ENCODE peak calls at places on chromosome 1, in five cellular contexts. A, L, T, R and C are unnamed samples.

GRCh38 chr1:67572594-67573221 is 112.3 kb upstream of the GADD45A start:
- DNase-seq in L (no peak), A (peak), R (no peak), T (peak), C (no peak)

GRCh38 chr1:117967900-117968299 is 38.4 kb downstream of the WDR3 start:
- DNase-seq in L (no peak), A (no peak), T (no peak), R (no peak), C (no peak)

GRCh38 chr1:94025383-94026340 is 95.3 kb downstream of the ABCA4 start:
- DNase-seq in L (no peak), A (no peak), R (no peak), T (no peak), C (peak)

GRCh38 chr1:59516881-59517280 is 220.0 kb downstream of the FGGY start:
- DNase-seq in T (no peak), R (no peak), A (no peak), L (no peak), C (no peak)

GRCh38 chr1:157137773-157138219 is 399 bp downstream of the ETV3 start:
- DNase-seq in R (no peak), A (no peak), L (peak), T (no peak), C (no peak)

GRCh38 chr1:32767641-32768040 is 49.5 kb downstream of the YARS1 start:
- DNase-seq in L (no peak), T (no peak), A (no peak), R (no peak), C (no peak)

GRCh38 chr1:224521904-224522734 is 87.5 kb upstream of the WDR26 start:
- DNase-seq in A (no peak), L (no peak), T (no peak), R (no peak), C (no peak)

GRCh38 chr1:154941332-154941995 is 4.9 kb upstream of the PMVK start:
- DNase-seq in L (no peak), A (no peak), R (no peak), T (peak), C (no peak)

GRCh38 chr1:10646347-10646861 is 150.0 kb downstream of the CASZ1 start:
- DNase-seq in R (no peak), A (no peak), L (no peak), T (no peak), C (no peak)

GRCh38 chr1:30866594-30866993 is 42.0 kb downstream of the SDC3 start:
- DNase-seq in R (no peak), T (no peak), A (no peak), L (no peak), C (no peak)

GRCh38 chr1:42765271-42765670 is 1.6 kb downstream of the P3H1 start:
- DNase-seq in T (no peak), L (no peak), A (no peak), R (no peak), C (no peak)

GRCh38 chr1:221071761-221072160 is 192.5 kb downstream of the HLX start:
- DNase-seq in R (no peak), A (no peak), L (no peak), T (no peak), C (no peak)

GRCh38 chr1:101282314-101283087 is 45.7 kb downstream of the S1PR1 start:
- DNase-seq in L (no peak), R (no peak), T (no peak), A (no peak), C (no peak)

GRCh38 chr1:46010611-46011010 is 121.8 kb downstream of the PIK3R3 start:
- DNase-seq in A (peak), T (no peak), L (no peak), R (no peak), C (no peak)

GRCh38 chr1:176243746-176244145 is 36.7 kb upstream of the COP1 start:
- DNase-seq in T (no peak), R (no peak), A (no peak), L (no peak), C (no peak)

GRCh38 chr1:147913362-147913761 is 10.8 kb downstream of the GJA8 start:
- DNase-seq in A (no peak), R (no peak), T (no peak), L (no peak), C (no peak)

GRCh38 chr1:203133969-203134725 is 6.6 kb downstream of the ADORA1 start:
- DNase-seq in R (no peak), T (no peak), L (no peak), A (peak), C (no peak)

DNA sequence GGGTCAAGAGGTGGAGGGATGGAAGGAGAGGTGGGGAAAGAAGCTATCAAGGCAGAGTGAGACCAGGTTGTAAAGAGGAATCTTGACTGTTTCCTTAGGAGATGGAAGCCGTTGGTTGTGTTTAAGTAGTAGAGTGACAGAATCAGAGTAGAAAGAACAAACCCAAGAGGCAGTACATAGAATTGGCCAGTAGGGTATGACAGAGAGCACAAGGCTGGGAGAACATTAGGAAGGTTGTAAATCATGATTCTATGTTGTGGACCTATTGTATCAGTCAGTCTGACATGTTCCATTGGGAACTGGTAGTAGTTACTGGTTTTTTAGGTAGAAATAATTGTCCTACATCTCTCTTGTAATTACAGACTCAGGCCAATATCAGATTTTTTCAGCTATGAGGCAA is 486.9 kb upstream of the USP24 start:
- DNase-seq in R (no peak), T (no peak), L (no peak), A (no peak), C (peak)
- H3K27ac ChIP-seq in R (no peak), T (no peak), L (no peak), A (no peak), C (no peak)

GRCh38 chr1:170676628-170677027 is 12.7 kb downstream of the PRRX1 start:
- DNase-seq in T (no peak), A (no peak), R (no peak), L (no peak), C (no peak)
- H3K4me3 ChIP-seq in T (no peak), A (no peak), R (no peak), L (no peak), C (no peak)

DNA sequence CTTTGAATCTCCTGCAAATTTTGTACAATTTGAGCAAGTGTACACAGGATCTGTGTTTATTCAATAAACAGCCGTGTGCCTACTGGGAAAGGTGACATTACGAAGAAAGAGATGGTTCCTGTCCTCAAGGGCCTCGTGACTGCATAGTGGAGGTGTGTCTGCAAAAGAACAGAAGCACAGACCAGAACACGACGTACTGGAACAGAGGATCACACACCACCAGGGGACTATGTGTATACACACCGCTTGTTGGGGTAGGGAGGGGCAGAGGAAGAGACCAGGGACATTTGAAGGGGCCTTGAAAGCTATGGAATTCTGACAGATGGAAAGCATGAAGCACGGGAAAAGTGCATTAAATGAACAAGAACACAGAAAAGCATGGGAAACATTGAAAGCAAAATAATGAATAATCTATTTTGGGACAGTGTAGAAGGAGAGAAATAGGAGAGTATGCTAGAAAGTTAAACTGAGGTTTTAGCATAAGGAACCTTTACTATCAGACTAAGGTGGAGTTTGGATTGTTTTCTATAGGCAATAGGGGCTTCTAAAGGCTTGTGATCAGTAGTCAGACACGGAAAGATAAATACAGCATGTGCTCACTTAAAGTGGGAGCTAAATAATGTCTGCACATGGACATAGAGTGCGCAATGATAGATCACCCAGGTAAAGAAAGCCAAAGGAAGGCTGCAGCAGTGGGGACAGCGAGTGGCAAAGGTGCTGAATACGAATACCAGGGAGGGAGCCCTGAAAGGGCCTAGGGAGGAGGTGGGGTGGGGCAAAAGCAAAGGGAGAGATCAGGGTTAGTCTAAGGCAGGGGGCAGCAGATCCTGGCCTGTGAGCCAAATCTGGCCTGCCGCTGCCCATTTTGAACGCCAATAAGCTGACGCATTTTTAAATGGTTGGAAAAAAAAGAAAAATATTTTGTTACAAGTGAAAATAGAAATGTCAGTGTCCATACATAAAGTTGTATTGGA is 11.0 kb downstream of the JAK1 start:
- DNase-seq in R (no peak), T (no peak), A (peak), L (no peak), C (no peak)
- H3K27ac ChIP-seq in R (no peak), T (no peak), A (peak), L (no peak), C (no peak)

GRCh38 chr1:63319069-63320023 is 3.0 kb upstream of the FOXD3 start:
- DNase-seq in T (no peak), A (no peak), L (no peak), R (no peak), C (no peak)
- H3K4me3 ChIP-seq in T (no peak), A (no peak), L (no peak), R (no peak), C (no peak)